ENCODE peak calls at places on chromosome 18, in five cellular contexts. A, H, N, T and C are unnamed samples.
A peak's percentile ranks its signal among the peaks of the same experiment; 100 is the strongest.

GRCh38 chr18:57353940-57354461 is 1.6 kb downstream of the ST8SIA3 start:
- DNase-seq in A (peak; percentile 54), H (peak; percentile 27), N (no peak), T (no peak), C (peak; percentile 93)

GRCh38 chr18:36307513-36307912 is 10.0 kb downstream of the FHOD3 start:
- DNase-seq in A (no peak), H (no peak), N (no peak), T (no peak), C (no peak)

GRCh38 chr18:42640160-42640559 is 475.3 kb downstream of the RIT2 start:
- DNase-seq in A (no peak), H (no peak), N (no peak), T (no peak), C (no peak)

GRCh38 chr18:23071285-23071684 is 64.0 kb upstream of the CABLES1 start:
- DNase-seq in A (no peak), H (no peak), N (peak; percentile 77), T (no peak), C (no peak)

GRCh38 chr18:22466608-22467390 is 49.1 kb upstream of the CTAGE1 start:
- DNase-seq in A (no peak), H (peak; percentile 39), N (no peak), T (no peak), C (no peak)

GRCh38 chr18:65547046-65547445 is 203.8 kb upstream of the CDH7 start:
- DNase-seq in A (no peak), H (no peak), N (no peak), T (no peak), C (no peak)

GRCh38 chr18:23938046-23938756 is 76.4 kb upstream of the TTC39C start:
- DNase-seq in A (peak; percentile 20), H (no peak), N (peak; percentile 43), T (no peak), C (no peak)

GRCh38 chr18:5824370-5824984 is 70.8 kb downstream of the TMEM200C start:
- DNase-seq in A (no peak), H (no peak), N (no peak), T (no peak), C (no peak)

GRCh38 chr18:7637269-7637668 is 70.2 kb downstream of the PTPRM start:
- DNase-seq in A (no peak), H (no peak), N (no peak), T (no peak), C (no peak)

GRCh38 chr18:13485182-13485581 is 241.2 kb downstream of the FAM210A start:
- DNase-seq in A (no peak), H (no peak), N (no peak), T (no peak), C (no peak)

GRCh38 chr18:48917579-48918101 is 33.1 kb downstream of the SMAD7 start:
- DNase-seq in A (no peak), H (no peak), N (no peak), T (no peak), C (no peak)

GRCh38 chr18:3402962-3403585 is 46.9 kb upstream of the TGIF1 start:
- DNase-seq in A (no peak), H (no peak), N (no peak), T (no peak), C (no peak)

GRCh38 chr18:73462092-73462491 is 594.3 kb upstream of the NETO1 start:
- DNase-seq in A (peak; percentile 34), H (no peak), N (no peak), T (no peak), C (no peak)

GRCh38 chr18:54351186-54351585 is 6.5 kb downstream of the STARD6 start:
- DNase-seq in A (no peak), H (no peak), N (no peak), T (no peak), C (no peak)

GRCh38 chr18:21191596-21192307 is 50.3 kb upstream of the GREB1L start:
- DNase-seq in A (peak; percentile 47), H (peak; percentile 38), N (no peak), T (peak; percentile 85), C (peak; percentile 55)

GRCh38 chr18:80154293-80154692 is 45.2 kb downstream of the ADNP2 start:
- DNase-seq in A (no peak), H (no peak), N (no peak), T (no peak), C (no peak)

GRCh38 chr18:7202119-7202680 is 28.7 kb upstream of the LRRC30 start:
- DNase-seq in A (no peak), H (no peak), N (no peak), T (no peak), C (no peak)

GRCh38 chr18:63477972-63478371 is 1.2 kb downstream of the SERPINB5 start:
- DNase-seq in A (no peak), H (no peak), N (no peak), T (no peak), C (no peak)

GRCh38 chr18:70372450-70373061 is 83.7 kb downstream of the SOCS6 start:
- DNase-seq in A (no peak), H (no peak), N (no peak), T (no peak), C (no peak)

GRCh38 chr18:54357082-54357659 is 487 bp downstream of the STARD6 start:
- DNase-seq in A (no peak), H (peak; percentile 5), N (no peak), T (no peak), C (no peak)

GRCh38 chr18:36127866-36128845 is 984 bp downstream of the SLC39A6 start:
- DNase-seq in A (peak; percentile 10), H (peak; percentile 4), N (no peak), T (no peak), C (peak; percentile 34)

GRCh38 chr18:48915621-48916425 is 34.9 kb downstream of the SMAD7 start:
- DNase-seq in A (no peak), H (no peak), N (no peak), T (no peak), C (no peak)

GRCh38 chr18:57002627-57003026 is 144.3 kb upstream of the BOD1L2 start:
- DNase-seq in A (no peak), H (no peak), N (no peak), T (no peak), C (no peak)

GRCh38 chr18:58896268-58896667 is 31.6 kb downstream of the ZNF532 start:
- DNase-seq in A (no peak), H (no peak), N (peak; percentile 37), T (no peak), C (no peak)

GRCh38 chr18:73279499-73279898 is 411.7 kb upstream of the NETO1 start:
- DNase-seq in A (no peak), H (no peak), N (no peak), T (no peak), C (no peak)

GRCh38 chr18:36509646-36510197 is 212.2 kb downstream of the FHOD3 start:
- DNase-seq in A (no peak), H (no peak), N (no peak), T (no peak), C (no peak)

GRCh38 chr18:79912994-79913831 is 38.2 kb downstream of the SLC66A2 start:
- DNase-seq in A (no peak), H (no peak), N (no peak), T (no peak), C (no peak)

GRCh38 chr18:13558132-13558531 is 168.2 kb downstream of the FAM210A start:
- DNase-seq in A (peak; percentile 58), H (peak; percentile 55), N (peak; percentile 54), T (peak; percentile 72), C (peak; percentile 53)

GRCh38 chr18:59345556-59345955 is 13.5 kb downstream of the LMAN1 start:
- DNase-seq in A (no peak), H (no peak), N (no peak), T (no peak), C (no peak)

GRCh38 chr18:78596794-78597193 is 382.8 kb upstream of the SALL3 start:
- DNase-seq in A (no peak), H (peak; percentile 27), N (no peak), T (no peak), C (no peak)

GRCh38 chr18:2874765-2875164 is 28.0 kb downstream of the EMILIN2 start:
- DNase-seq in A (no peak), H (no peak), N (no peak), T (no peak), C (no peak)

GRCh38 chr18:77935342-77935741 is 685.7 kb downstream of the GALR1 start:
- DNase-seq in A (no peak), H (no peak), N (no peak), T (no peak), C (no peak)

GRCh38 chr18:79988925-79989361 is 580 bp upstream of the TXNL4A start:
- DNase-seq in A (no peak), H (no peak), N (no peak), T (no peak), C (no peak)

GRCh38 chr18:42141439-42141838 is 186.4 kb downstream of the PIK3C3 start:
- DNase-seq in A (peak; percentile 5), H (no peak), N (no peak), T (no peak), C (no peak)

GRCh38 chr18:59318460-59318859 is at the start of gene CPLX4:
- DNase-seq in A (no peak), H (no peak), N (no peak), T (no peak), C (no peak)

GRCh38 chr18:61893971-61894750 is 1.4 kb upstream of the RNF152 start:
- DNase-seq in A (peak; percentile 48), H (peak; percentile 73), N (peak; percentile 66), T (peak; percentile 66), C (peak; percentile 85)
- TF ChIP-seq CTCF in A (no peak), H (peak; percentile 18), N (peak; percentile 15), T (peak; percentile 24), C (no peak)

GRCh38 chr18:33833847-33834246 is 255.8 kb downstream of the ASXL3 start:
- DNase-seq in A (no peak), H (no peak), N (no peak), T (no peak), C (no peak)
- TF ChIP-seq CTCF in A (peak; percentile 49), H (no peak), N (peak; percentile 40), T (no peak), C (no peak)

DNA sequence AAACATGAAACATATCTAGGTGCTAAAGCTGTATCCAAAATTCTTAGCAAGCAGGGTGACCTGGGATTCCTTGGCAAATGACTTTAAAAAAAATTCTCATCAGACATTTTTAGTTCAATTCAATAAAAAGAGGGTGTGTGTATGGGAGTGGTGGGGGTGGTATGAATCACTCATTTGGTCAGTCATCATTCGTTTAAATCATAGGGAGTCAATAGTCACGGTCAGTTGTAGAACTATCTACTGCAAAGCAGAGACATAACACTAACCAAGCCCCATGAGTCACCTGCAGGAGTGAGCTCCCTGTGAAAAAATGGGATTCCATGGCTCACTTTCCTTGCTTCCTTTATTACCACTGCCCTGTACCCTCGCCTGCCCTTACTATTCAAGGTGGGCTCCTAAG is 380.6 kb upstream of the TCF4 start:
- DNase-seq in A (no peak), H (peak; percentile 20), N (no peak), T (no peak), C (no peak)
- TF ChIP-seq CTCF in A (no peak), H (no peak), N (no peak), T (no peak), C (no peak)

GRCh38 chr18:76273036-76273545 is 222.0 kb downstream of the ZNF516 start:
- DNase-seq in A (no peak), H (no peak), N (no peak), T (no peak), C (no peak)

GRCh38 chr18:76275913-76276312 is 219.1 kb downstream of the ZNF516 start:
- DNase-seq in A (no peak), H (no peak), N (no peak), T (no peak), C (no peak)

GRCh38 chr18:76273956-76274355 is 221.1 kb downstream of the ZNF516 start:
- DNase-seq in A (no peak), H (no peak), N (no peak), T (no peak), C (no peak)

GRCh38 chr18:76274470-76275289 is 220.4 kb downstream of the ZNF516 start:
- DNase-seq in A (peak; percentile 20), H (no peak), N (peak; percentile 8), T (peak; percentile 47), C (peak; percentile 71)
- TF ChIP-seq CTCF in A (peak; percentile 41), H (peak; percentile 22), N (peak; percentile 52), T (peak; percentile 40), C (peak; percentile 47)